ENCODE peak calls at places on chromosomes 16 and 17, in five cellular contexts. O is spleen, V is K562, X is upper lobe of left lung, T is HL-60. L is an unnamed sample.

GRCh38 chr17:82050761-82051641 is 610 bp downstream of the RFNG start:
- DNase-seq in X (peak), T (no peak), O (peak), V (no peak), L (no peak)

GRCh38 chr16:1770328-1771071 is 843 bp downstream of the NME3 start:
- DNase-seq in X (peak), O (peak), T (no peak), V (peak), L (peak)

GRCh38 chr17:39393732-39394131 is 7.7 kb downstream of the FBXL20 start:
- DNase-seq in O (no peak), V (no peak), X (no peak), T (no peak), L (no peak)

GRCh38 chr17:81209141-81209540 is 13.6 kb downstream of the CEP131 start:
- DNase-seq in O (no peak), V (no peak), X (peak), T (no peak), L (no peak)

GRCh38 chr17:40695874-40696472 is 7.6 kb downstream of the KRT24 start:
- DNase-seq in X (no peak), V (no peak), T (no peak), O (no peak), L (no peak)

GRCh38 chr16:84084570-84085270 is 32.0 kb downstream of the MBTPS1 start:
- DNase-seq in O (peak), T (peak), X (peak), V (peak), L (peak)

GRCh38 chr16:1775846-1776671 is 3.1 kb upstream of the MRPS34 start:
- DNase-seq in O (no peak), X (peak), V (no peak), T (no peak), L (peak)

GRCh38 chr16:79261461-79261860 is 339.1 kb downstream of the MAF start:
- DNase-seq in X (peak), V (peak), T (no peak), O (peak), L (peak)

GRCh38 chr16:52393448-52393847 is 153.5 kb downstream of the TOX3 start:
- DNase-seq in O (no peak), V (no peak), T (no peak), X (no peak), L (no peak)

GRCh38 chr17:36524428-36524876 is 10.2 kb downstream of the MYO19 start:
- DNase-seq in X (no peak), V (no peak), O (no peak), T (no peak), L (no peak)

GRCh38 chr16:82509636-82510035 is 117.1 kb upstream of the CDH13 start:
- DNase-seq in T (no peak), O (no peak), X (peak), V (no peak), L (no peak)

GRCh38 chr17:59870482-59870881 is 22.3 kb downstream of the TUBD1 start:
- DNase-seq in V (no peak), X (no peak), T (no peak), O (no peak), L (no peak)

GRCh38 chr17:82444941-82445521 is 5.5 kb downstream of the CYBC1 start:
- DNase-seq in O (peak), T (no peak), X (peak), V (no peak), L (no peak)

GRCh38 chr16:66387817-66388332 is 21.4 kb downstream of the CDH5 start:
- DNase-seq in O (peak), T (no peak), X (no peak), V (no peak), L (no peak)

GRCh38 chr16:9957002-9957401 is 225.2 kb downstream of the GRIN2A start:
- DNase-seq in O (no peak), V (no peak), X (no peak), T (no peak), L (no peak)

GRCh38 chr17:34883106-34884000 is 77.9 kb downstream of the CCT6B start:
- DNase-seq in X (no peak), V (no peak), O (no peak), T (no peak), L (no peak)

GRCh38 chr16:15822957-15823356 is 33.9 kb downstream of the MYH11 start:
- DNase-seq in O (peak), V (no peak), X (peak), T (no peak), L (peak)

GRCh38 chr17:40124279-40125141 is 2.7 kb downstream of the MSL1 start:
- DNase-seq in T (no peak), X (no peak), V (peak), O (no peak), L (no peak)

GRCh38 chr16:48542020-48542473 is 67.9 kb downstream of the N4BP1 start:
- DNase-seq in T (no peak), V (no peak), X (peak), O (peak), L (peak)

GRCh38 chr16:25299792-25300590 is 42.3 kb upstream of the ZKSCAN2 start:
- DNase-seq in V (no peak), O (no peak), X (no peak), T (no peak), L (no peak)

GRCh38 chr16:12229759-12230594 is 253.4 kb downstream of the SNX29 start:
- DNase-seq in T (no peak), O (no peak), X (no peak), V (no peak), L (no peak)

GRCh38 chr16:69892378-69892777 is 58.8 kb upstream of the CLEC18A start:
- DNase-seq in X (no peak), T (no peak), V (no peak), O (no peak), L (no peak)

GRCh38 chr17:67136191-67137025 is 92.1 kb downstream of the CACNG1 start:
- DNase-seq in T (no peak), O (no peak), V (no peak), X (no peak), L (no peak)

GRCh38 chr17:62787358-62787757 is 20.8 kb downstream of the MARCHF10 start:
- DNase-seq in T (no peak), O (no peak), V (no peak), X (no peak), L (no peak)

GRCh38 chr17:19510903-19511302 is 22.8 kb upstream of the SLC47A1 start:
- DNase-seq in V (no peak), O (no peak), X (peak), T (no peak), L (no peak)

GRCh38 chr17:19508327-19508867 is 25.3 kb upstream of the SLC47A1 start:
- DNase-seq in T (no peak), V (no peak), X (peak), O (peak), L (peak)

GRCh38 chr17:19513897-19514488 is 19.7 kb upstream of the SLC47A1 start:
- DNase-seq in V (peak), X (no peak), O (peak), T (no peak), L (peak)
- TF ChIP-seq POLR2AphosphoS5 in V (no peak), X (no peak), O (no peak), T (no peak), L (no peak)

GRCh38 chr17:19724501-19725420 is 8.4 kb upstream of the SLC47A2 start:
- DNase-seq in T (peak), V (no peak), X (peak), O (peak), L (peak)
- TF ChIP-seq POLR2AphosphoS5 in T (peak), V (no peak), X (peak), O (peak), L (peak)

GRCh38 chr17:55416000-55416399 is 5.6 kb downstream of the MMD start:
- DNase-seq in O (no peak), V (no peak), T (no peak), X (no peak), L (no peak)

GRCh38 chr17:55420067-55420775 is 1.4 kb downstream of the MMD start:
- DNase-seq in V (peak), X (no peak), T (no peak), O (no peak), L (no peak)

GRCh38 chr17:55416470-55417052 is 5.1 kb downstream of the MMD start:
- DNase-seq in X (no peak), T (no peak), V (no peak), O (no peak), L (no peak)

GRCh38 chr17:55418369-55419268 is 3.0 kb downstream of the MMD start:
- DNase-seq in V (no peak), O (no peak), X (no peak), T (no peak), L (no peak)

DNA sequence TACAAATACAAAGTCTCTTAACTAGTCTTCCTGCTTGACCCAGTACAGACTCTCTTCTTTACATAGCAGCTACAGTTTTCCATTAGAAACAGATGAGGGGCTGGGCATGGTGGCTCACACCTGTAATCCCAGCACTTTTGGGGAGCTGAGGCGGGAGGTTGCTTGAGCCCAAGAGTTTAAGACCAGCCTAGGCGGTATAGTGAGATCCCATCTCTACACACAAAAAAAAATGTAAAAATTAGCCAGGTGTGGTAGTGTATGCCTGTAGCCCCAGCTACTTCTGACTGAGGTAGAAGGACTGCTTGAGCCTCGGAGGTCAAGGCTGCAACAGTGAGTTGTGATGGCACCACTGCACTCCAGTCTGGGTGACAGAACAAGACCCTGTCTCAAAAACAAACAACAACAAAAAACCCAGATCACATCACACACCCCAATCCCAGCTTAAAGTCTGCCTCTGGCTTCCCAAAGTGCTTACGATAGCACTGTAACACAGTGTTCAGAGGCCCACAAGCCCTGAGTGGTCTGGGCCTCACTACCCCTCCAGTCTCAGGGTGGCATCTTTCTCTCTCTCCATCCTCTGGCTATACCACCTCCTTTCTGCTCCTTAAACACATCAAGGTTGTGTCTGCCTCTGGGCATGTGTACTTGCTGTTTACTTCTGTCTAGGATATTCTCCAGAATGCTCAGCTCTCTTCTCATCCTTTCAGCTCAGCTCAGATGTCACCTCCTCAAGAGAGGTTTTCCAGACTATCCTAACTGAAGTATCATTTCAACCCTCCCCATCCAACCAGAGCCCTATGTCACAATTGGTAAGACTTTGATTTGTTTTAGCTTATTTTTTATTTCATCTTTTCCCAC is 4.0 kb downstream of the MMD start:
- DNase-seq in X (no peak), O (no peak), T (no peak), V (no peak), L (no peak)
- TF ChIP-seq POLR2AphosphoS5 in X (no peak), O (no peak), T (no peak), V (no peak), L (no peak)

GRCh38 chr17:3964203-3965122 is at the start of gene ATP2A3:
- DNase-seq in X (peak), V (peak), O (peak), T (no peak), L (peak)
- TF ChIP-seq POLR2AphosphoS5 in X (no peak), V (no peak), O (peak), T (no peak), L (peak)

DNA sequence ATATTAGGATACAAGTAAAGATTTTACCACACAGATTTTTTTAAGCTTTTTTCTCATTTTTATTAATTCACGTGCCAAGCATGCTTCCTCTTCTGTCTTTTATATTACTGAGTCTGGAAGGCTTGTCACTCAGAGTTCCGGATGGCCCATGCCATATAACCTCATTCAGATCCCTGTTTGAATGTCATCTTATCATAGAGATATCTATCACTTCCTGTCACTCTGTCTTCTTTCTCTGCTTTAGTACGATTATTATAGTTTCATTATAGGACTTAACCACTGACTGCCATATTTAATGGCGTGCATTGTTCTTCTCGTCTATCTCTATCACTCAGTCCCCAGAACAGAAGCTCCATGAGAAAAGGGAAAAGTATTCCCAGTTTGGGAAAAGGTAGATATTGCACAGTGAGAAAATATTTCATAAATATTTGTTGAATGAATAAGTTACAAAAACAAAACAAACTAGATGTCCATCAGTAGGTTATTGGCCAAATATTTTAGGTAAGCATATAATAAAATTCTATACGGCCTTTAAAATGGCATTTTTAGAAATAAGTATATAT is 296.9 kb upstream of the GOT2 start:
- DNase-seq in O (no peak), T (no peak), V (no peak), X (no peak), L (no peak)
- TF ChIP-seq POLR2AphosphoS5 in O (no peak), T (no peak), V (no peak), X (no peak), L (no peak)

DNA sequence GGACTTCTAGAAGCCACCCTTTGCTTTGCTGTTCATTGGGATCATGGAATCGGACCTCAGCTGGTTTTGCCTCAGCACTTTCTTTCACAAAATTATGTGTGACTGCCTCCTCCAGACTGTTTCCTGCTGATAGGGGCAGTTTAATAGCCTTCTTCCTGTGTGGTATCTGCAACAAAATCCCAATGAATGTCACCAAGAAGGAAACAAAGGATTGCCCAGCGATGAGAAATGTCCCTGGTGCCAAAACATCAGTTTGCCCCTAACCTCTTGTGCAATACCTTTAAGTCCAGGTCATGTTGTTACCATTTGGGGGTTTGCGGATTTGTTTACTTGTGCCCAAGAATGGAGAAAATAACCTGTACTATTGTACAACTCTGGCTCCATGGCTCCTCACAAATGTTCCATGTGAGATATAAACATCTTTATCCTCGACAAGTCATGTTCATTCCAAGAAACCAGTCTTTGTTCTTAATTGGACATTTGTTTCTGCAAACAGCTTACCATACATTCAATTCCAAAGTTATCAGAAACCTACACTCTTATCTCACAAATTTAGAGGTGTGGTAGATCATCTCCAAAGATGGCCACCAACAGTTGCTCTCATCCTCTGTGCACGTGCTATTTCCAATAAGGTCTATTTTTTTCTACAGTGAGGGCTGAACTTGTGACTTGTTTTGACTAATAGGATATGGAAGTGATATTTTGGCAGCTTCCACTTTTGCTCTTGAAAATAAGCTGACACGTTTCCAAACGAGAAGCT is 14.8 kb downstream of the TAC4 start:
- DNase-seq in X (no peak), T (no peak), O (no peak), V (peak), L (no peak)
- TF ChIP-seq POLR2AphosphoS5 in X (peak), T (no peak), O (no peak), V (no peak), L (no peak)